ENCODE peak calls at places on chromosome 19, in seven cellular contexts. One of them, this sample, is unnamed.

GRCh38 chr19:28075229-28075628 is 1137.7 kb downstream of the UQCRFS1 start:
- DNase-seq in CD8-positive, alpha-beta memory T cell: no peak
- DNase-seq in aorta: no peak
- DNase-seq in SJSA1: no peak
- DNase-seq in lower leg skin: no peak
- DNase-seq in transverse colon: no peak
- DNase-seq in esophagus squamous epithelium: no peak
- DNase-seq in this sample: no peak

GRCh38 chr19:14477417-14478112 is 2.4 kb upstream of the PTGER1 start:
- DNase-seq in lower leg skin: no peak
- DNase-seq in SJSA1: no peak
- DNase-seq in esophagus squamous epithelium: no peak
- DNase-seq in aorta: no peak
- DNase-seq in CD8-positive, alpha-beta memory T cell: no peak
- DNase-seq in transverse colon: no peak
- DNase-seq in this sample: no peak

GRCh38 chr19:787551-787950 is 9.7 kb upstream of the PTBP1 start:
- DNase-seq in aorta: no peak
- DNase-seq in transverse colon: no peak
- DNase-seq in SJSA1: no peak
- DNase-seq in lower leg skin: no peak
- DNase-seq in CD8-positive, alpha-beta memory T cell: no peak
- DNase-seq in esophagus squamous epithelium: no peak
- DNase-seq in this sample: no peak

GRCh38 chr19:6011206-6011605 is 33.3 kb upstream of the RANBP3 start:
- DNase-seq in esophagus squamous epithelium: no peak
- DNase-seq in aorta: peak
- DNase-seq in transverse colon: no peak
- DNase-seq in CD8-positive, alpha-beta memory T cell: no peak
- DNase-seq in lower leg skin: no peak
- DNase-seq in SJSA1: no peak
- DNase-seq in this sample: no peak

GRCh38 chr19:19280561-19280960 is 7.5 kb upstream of the TM6SF2 start:
- DNase-seq in SJSA1: no peak
- DNase-seq in esophagus squamous epithelium: no peak
- DNase-seq in CD8-positive, alpha-beta memory T cell: no peak
- DNase-seq in aorta: no peak
- DNase-seq in transverse colon: no peak
- DNase-seq in lower leg skin: no peak
- DNase-seq in this sample: no peak

GRCh38 chr19:15629003-15629880 is 11.5 kb upstream of the CYP4F3 start:
- DNase-seq in SJSA1: peak
- DNase-seq in esophagus squamous epithelium: peak
- DNase-seq in lower leg skin: peak
- DNase-seq in aorta: peak
- DNase-seq in transverse colon: peak
- DNase-seq in CD8-positive, alpha-beta memory T cell: peak
- DNase-seq in this sample: peak

GRCh38 chr19:2261438-2262172 is 5.4 kb upstream of the JSRP1 start:
- DNase-seq in transverse colon: peak
- DNase-seq in lower leg skin: no peak
- DNase-seq in aorta: no peak
- DNase-seq in SJSA1: no peak
- DNase-seq in esophagus squamous epithelium: no peak
- DNase-seq in CD8-positive, alpha-beta memory T cell: peak
- DNase-seq in this sample: no peak

GRCh38 chr19:55165952-55166529 is 372 bp downstream of the DNAAF3 start:
- DNase-seq in transverse colon: peak
- DNase-seq in CD8-positive, alpha-beta memory T cell: peak
- DNase-seq in SJSA1: peak
- DNase-seq in lower leg skin: no peak
- DNase-seq in aorta: no peak
- DNase-seq in esophagus squamous epithelium: no peak
- DNase-seq in this sample: no peak

GRCh38 chr19:54159352-54160181 is at the start of gene LENG1:
- DNase-seq in lower leg skin: peak
- DNase-seq in esophagus squamous epithelium: peak
- DNase-seq in SJSA1: peak
- DNase-seq in CD8-positive, alpha-beta memory T cell: peak
- DNase-seq in transverse colon: peak
- DNase-seq in aorta: peak
- DNase-seq in this sample: peak

GRCh38 chr19:54156953-54157352 is 2.6 kb downstream of the LENG1 start:
- DNase-seq in lower leg skin: no peak
- DNase-seq in aorta: no peak
- DNase-seq in CD8-positive, alpha-beta memory T cell: no peak
- DNase-seq in esophagus squamous epithelium: no peak
- DNase-seq in transverse colon: no peak
- DNase-seq in SJSA1: no peak
- DNase-seq in this sample: no peak

GRCh38 chr19:54160948-54161347 is 1.4 kb upstream of the LENG1 start:
- DNase-seq in lower leg skin: no peak
- DNase-seq in aorta: no peak
- DNase-seq in SJSA1: no peak
- DNase-seq in transverse colon: no peak
- DNase-seq in esophagus squamous epithelium: no peak
- DNase-seq in CD8-positive, alpha-beta memory T cell: no peak
- DNase-seq in this sample: no peak

GRCh38 chr19:54160182-54160811 is 776 bp upstream of the LENG1 start:
- DNase-seq in aorta: no peak
- DNase-seq in SJSA1: no peak
- DNase-seq in transverse colon: no peak
- DNase-seq in lower leg skin: no peak
- DNase-seq in esophagus squamous epithelium: no peak
- DNase-seq in CD8-positive, alpha-beta memory T cell: no peak
- DNase-seq in this sample: no peak

DNA sequence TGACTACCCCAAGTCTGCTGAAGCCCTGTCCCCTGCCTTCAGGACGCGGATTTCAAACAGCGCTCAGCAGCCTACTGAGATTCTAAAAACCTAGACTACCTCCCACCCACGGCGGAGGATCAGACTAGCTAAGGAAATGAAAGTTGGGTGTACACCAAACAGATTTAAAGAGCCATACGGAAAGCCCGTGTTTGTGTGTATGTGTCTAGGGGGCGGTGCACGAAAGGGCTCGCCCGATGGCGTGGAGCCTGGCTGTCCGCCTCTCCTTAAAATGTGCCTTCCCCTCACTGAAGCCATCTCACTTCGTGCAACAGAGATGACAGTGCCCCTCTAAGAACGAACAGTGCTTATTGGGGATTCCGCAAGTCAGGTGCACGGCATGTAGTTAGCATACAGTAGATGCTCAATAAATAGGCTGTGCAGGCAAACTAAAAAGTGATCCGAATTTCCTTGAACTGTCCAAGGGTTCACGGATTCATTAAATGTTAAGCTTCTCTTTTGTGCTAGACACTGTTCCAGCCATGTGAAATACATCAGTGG is 639 bp downstream of the LENG1 start:
- DNase-seq in CD8-positive, alpha-beta memory T cell: no peak
- DNase-seq in lower leg skin: no peak
- DNase-seq in esophagus squamous epithelium: no peak
- DNase-seq in aorta: no peak
- DNase-seq in SJSA1: no peak
- DNase-seq in transverse colon: no peak
- DNase-seq in this sample: no peak
- H3K4me3 ChIP-seq in CD8-positive, alpha-beta memory T cell: peak
- H3K4me3 ChIP-seq in lower leg skin: peak
- H3K4me3 ChIP-seq in esophagus squamous epithelium: peak
- H3K4me3 ChIP-seq in aorta: peak
- H3K4me3 ChIP-seq in SJSA1: peak
- H3K4me3 ChIP-seq in transverse colon: peak
- H3K4me3 ChIP-seq in this sample: peak

GRCh38 chr19:36236304-36236945 is 21.5 kb downstream of the ZNF146 start:
- DNase-seq in lower leg skin: no peak
- DNase-seq in SJSA1: no peak
- DNase-seq in transverse colon: no peak
- DNase-seq in CD8-positive, alpha-beta memory T cell: no peak
- DNase-seq in esophagus squamous epithelium: no peak
- DNase-seq in aorta: no peak
- DNase-seq in this sample: no peak
- H3K4me3 ChIP-seq in lower leg skin: no peak
- H3K4me3 ChIP-seq in SJSA1: no peak
- H3K4me3 ChIP-seq in transverse colon: no peak
- H3K4me3 ChIP-seq in CD8-positive, alpha-beta memory T cell: peak
- H3K4me3 ChIP-seq in esophagus squamous epithelium: no peak
- H3K4me3 ChIP-seq in aorta: no peak
- H3K4me3 ChIP-seq in this sample: no peak

GRCh38 chr19:38713227-38713649 is 31.0 kb downstream of the CAPN12 start:
- DNase-seq in esophagus squamous epithelium: no peak
- DNase-seq in aorta: no peak
- DNase-seq in CD8-positive, alpha-beta memory T cell: no peak
- DNase-seq in lower leg skin: no peak
- DNase-seq in SJSA1: no peak
- DNase-seq in transverse colon: peak
- DNase-seq in this sample: no peak
- H3K4me3 ChIP-seq in esophagus squamous epithelium: no peak
- H3K4me3 ChIP-seq in aorta: no peak
- H3K4me3 ChIP-seq in CD8-positive, alpha-beta memory T cell: no peak
- H3K4me3 ChIP-seq in lower leg skin: no peak
- H3K4me3 ChIP-seq in SJSA1: no peak
- H3K4me3 ChIP-seq in transverse colon: no peak
- H3K4me3 ChIP-seq in this sample: no peak

GRCh38 chr19:50512112-50512998 is 1.4 kb downstream of the ASPDH start:
- DNase-seq in CD8-positive, alpha-beta memory T cell: no peak
- DNase-seq in transverse colon: no peak
- DNase-seq in esophagus squamous epithelium: no peak
- DNase-seq in aorta: peak
- DNase-seq in SJSA1: no peak
- DNase-seq in lower leg skin: no peak
- DNase-seq in this sample: peak
- H3K4me3 ChIP-seq in CD8-positive, alpha-beta memory T cell: peak
- H3K4me3 ChIP-seq in transverse colon: no peak
- H3K4me3 ChIP-seq in esophagus squamous epithelium: peak
- H3K4me3 ChIP-seq in aorta: no peak
- H3K4me3 ChIP-seq in SJSA1: no peak
- H3K4me3 ChIP-seq in lower leg skin: no peak
- H3K4me3 ChIP-seq in this sample: peak

DNA sequence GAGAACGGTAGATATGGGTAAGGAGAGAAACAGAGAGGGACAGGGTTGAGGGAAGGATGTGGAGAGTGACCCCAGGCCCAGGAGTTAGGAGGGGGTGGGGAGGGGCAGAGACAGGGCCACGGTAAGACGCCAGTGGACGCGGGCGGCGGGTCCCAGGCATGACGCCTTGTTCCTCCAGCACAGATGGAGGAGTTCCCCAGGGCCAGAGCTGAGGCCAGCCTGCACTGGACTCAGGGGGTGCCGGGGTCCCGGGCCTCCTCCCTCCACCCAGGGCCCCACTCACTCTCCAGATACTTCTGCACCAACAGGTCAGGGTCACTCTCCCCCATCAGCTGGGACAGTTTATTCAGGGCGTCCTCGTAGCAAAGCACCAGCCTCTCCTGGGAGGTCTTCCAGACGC is 22.0 kb upstream of the EMP3 start:
- DNase-seq in aorta: no peak
- DNase-seq in SJSA1: no peak
- DNase-seq in CD8-positive, alpha-beta memory T cell: no peak
- DNase-seq in lower leg skin: no peak
- DNase-seq in transverse colon: no peak
- DNase-seq in esophagus squamous epithelium: no peak
- DNase-seq in this sample: no peak
- H3K4me3 ChIP-seq in aorta: no peak
- H3K4me3 ChIP-seq in SJSA1: no peak
- H3K4me3 ChIP-seq in CD8-positive, alpha-beta memory T cell: no peak
- H3K4me3 ChIP-seq in lower leg skin: no peak
- H3K4me3 ChIP-seq in transverse colon: no peak
- H3K4me3 ChIP-seq in esophagus squamous epithelium: no peak
- H3K4me3 ChIP-seq in this sample: no peak

GRCh38 chr19:47093254-47093653 is 20.3 kb downstream of the ZC3H4 start:
- DNase-seq in aorta: no peak
- DNase-seq in CD8-positive, alpha-beta memory T cell: no peak
- DNase-seq in SJSA1: no peak
- DNase-seq in lower leg skin: no peak
- DNase-seq in transverse colon: no peak
- DNase-seq in esophagus squamous epithelium: no peak
- DNase-seq in this sample: no peak

GRCh38 chr19:47095707-47096704 is 17.6 kb downstream of the ZC3H4 start:
- DNase-seq in lower leg skin: peak
- DNase-seq in SJSA1: no peak
- DNase-seq in transverse colon: peak
- DNase-seq in esophagus squamous epithelium: no peak
- DNase-seq in CD8-positive, alpha-beta memory T cell: no peak
- DNase-seq in aorta: no peak
- DNase-seq in this sample: peak

GRCh38 chr19:47096721-47097120 is 16.9 kb downstream of the ZC3H4 start:
- DNase-seq in aorta: no peak
- DNase-seq in esophagus squamous epithelium: no peak
- DNase-seq in SJSA1: no peak
- DNase-seq in CD8-positive, alpha-beta memory T cell: no peak
- DNase-seq in lower leg skin: no peak
- DNase-seq in transverse colon: peak
- DNase-seq in this sample: no peak

GRCh38 chr19:47094557-47095517 is 18.7 kb downstream of the ZC3H4 start:
- DNase-seq in lower leg skin: no peak
- DNase-seq in SJSA1: no peak
- DNase-seq in transverse colon: peak
- DNase-seq in esophagus squamous epithelium: no peak
- DNase-seq in aorta: no peak
- DNase-seq in CD8-positive, alpha-beta memory T cell: peak
- DNase-seq in this sample: no peak

DNA sequence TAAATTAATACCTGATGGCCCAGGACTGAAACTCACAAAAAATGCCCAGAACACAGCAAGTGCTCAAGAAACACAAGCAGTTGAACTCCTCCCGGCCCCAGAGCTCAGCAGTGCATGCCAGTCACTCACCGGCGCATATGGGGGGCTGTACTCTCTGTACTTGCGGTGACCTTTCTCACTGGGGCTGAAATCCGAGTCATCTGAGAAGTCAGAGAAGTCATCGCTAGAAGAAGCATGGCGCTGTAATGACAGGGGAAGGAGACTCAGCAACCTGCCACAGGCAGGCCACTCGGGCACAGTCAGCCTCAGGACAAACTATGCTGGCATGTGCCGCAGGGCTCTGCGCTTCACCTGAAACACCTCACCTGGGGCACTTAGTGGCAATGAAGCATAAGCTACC is 19.7 kb downstream of the ZC3H4 start:
- DNase-seq in CD8-positive, alpha-beta memory T cell: no peak
- DNase-seq in SJSA1: no peak
- DNase-seq in aorta: no peak
- DNase-seq in esophagus squamous epithelium: no peak
- DNase-seq in lower leg skin: no peak
- DNase-seq in transverse colon: no peak
- DNase-seq in this sample: no peak
- H3K4me3 ChIP-seq in CD8-positive, alpha-beta memory T cell: no peak
- H3K4me3 ChIP-seq in SJSA1: no peak
- H3K4me3 ChIP-seq in aorta: no peak
- H3K4me3 ChIP-seq in esophagus squamous epithelium: no peak
- H3K4me3 ChIP-seq in lower leg skin: no peak
- H3K4me3 ChIP-seq in transverse colon: no peak
- H3K4me3 ChIP-seq in this sample: no peak

This sample was measured in suprapubic skin.